ENCODE peak calls at places on chromosomes 4 and X, in four cellular contexts. One of them, this sample, is unnamed.

GRCh38 chrX:63959975-63960374 is 175.0 kb upstream of the ARHGEF9 start:
- DNase-seq in GM12864: no peak
- DNase-seq in GM06990: no peak
- DNase-seq in left lung: no peak
- DNase-seq in this sample: no peak

GRCh38 chrX:123803331-123803983 is 56.4 kb upstream of the XIAP start:
- DNase-seq in GM12864: peak
- DNase-seq in left lung: no peak
- DNase-seq in GM06990: peak
- DNase-seq in this sample: no peak

GRCh38 chrX:13272426-13272825 is 47.4 kb downstream of the ATXN3L start:
- DNase-seq in GM12864: no peak
- DNase-seq in GM06990: no peak
- DNase-seq in left lung: no peak
- DNase-seq in this sample: no peak

GRCh38 chrX:43958529-43958928 is 14.7 kb downstream of the NDP start:
- DNase-seq in GM06990: peak
- DNase-seq in GM12864: no peak
- DNase-seq in left lung: no peak
- DNase-seq in this sample: no peak

GRCh38 chr4:15110120-15110571 is 107.9 kb downstream of the CPEB2 start:
- DNase-seq in left lung: no peak
- DNase-seq in GM06990: no peak
- DNase-seq in GM12864: no peak
- DNase-seq in this sample: no peak

GRCh38 chr4:105600256-105600655 is 47.8 kb downstream of the ARHGEF38 start:
- DNase-seq in left lung: no peak
- DNase-seq in GM12864: no peak
- DNase-seq in GM06990: no peak
- DNase-seq in this sample: no peak

GRCh38 chrX:49155900-49156837 is 6.4 kb upstream of the MAGIX start:
- DNase-seq in left lung: peak
- DNase-seq in GM12864: no peak
- DNase-seq in GM06990: peak
- DNase-seq in this sample: peak

GRCh38 chrX:82649645-82650044 is 858.4 kb upstream of the POU3F4 start:
- DNase-seq in GM06990: no peak
- DNase-seq in GM12864: no peak
- DNase-seq in left lung: no peak
- DNase-seq in this sample: no peak

GRCh38 chr4:99818661-99819060 is 2.0 kb downstream of the DAPP1 start:
- DNase-seq in GM12864: no peak
- DNase-seq in GM06990: no peak
- DNase-seq in left lung: no peak
- DNase-seq in this sample: no peak

GRCh38 chrX:39476596-39476995 is 621.2 kb downstream of the BCOR start:
- DNase-seq in GM12864: no peak
- DNase-seq in left lung: no peak
- DNase-seq in GM06990: no peak
- DNase-seq in this sample: no peak

GRCh38 chrX:39133971-39134370 is 332.7 kb downstream of the MID1IP1 start:
- DNase-seq in GM06990: no peak
- DNase-seq in left lung: no peak
- DNase-seq in GM12864: no peak
- DNase-seq in this sample: no peak

GRCh38 chr4:60865238-60865637 is 334.9 kb upstream of the ADGRL3 start:
- DNase-seq in GM06990: no peak
- DNase-seq in GM12864: no peak
- DNase-seq in left lung: no peak
- DNase-seq in this sample: no peak

GRCh38 chr4:6520051-6520450 is 47.6 kb upstream of the PPP2R2C start:
- DNase-seq in GM12864: no peak
- DNase-seq in left lung: no peak
- DNase-seq in GM06990: no peak
- DNase-seq in this sample: no peak

GRCh38 chrX:20270557-20270880 is 3.8 kb upstream of the RPS6KA3 start:
- DNase-seq in GM12864: no peak
- DNase-seq in left lung: no peak
- DNase-seq in GM06990: no peak
- DNase-seq in this sample: no peak

GRCh38 chr4:139234258-139234657 is 45.8 kb downstream of the MGARP start:
- DNase-seq in GM12864: no peak
- DNase-seq in GM06990: no peak
- DNase-seq in left lung: no peak
- DNase-seq in this sample: no peak

GRCh38 chr4:3871881-3872833 is 106.0 kb downstream of the ADRA2C start:
- DNase-seq in left lung: peak
- DNase-seq in GM12864: no peak
- DNase-seq in GM06990: no peak
- DNase-seq in this sample: peak

GRCh38 chrX:1357993-1358392 is 21.4 kb downstream of the IL3RA start:
- DNase-seq in GM06990: no peak
- DNase-seq in GM12864: no peak
- DNase-seq in left lung: no peak
- DNase-seq in this sample: no peak

GRCh38 chr4:3186609-3187008 is 62.4 kb upstream of the MSANTD1 start:
- DNase-seq in GM06990: no peak
- DNase-seq in GM12864: no peak
- DNase-seq in left lung: no peak
- DNase-seq in this sample: no peak

GRCh38 chr4:47075241-47075640 is 43.9 kb downstream of the GABRB1 start:
- DNase-seq in GM12864: no peak
- DNase-seq in GM06990: no peak
- DNase-seq in left lung: no peak
- DNase-seq in this sample: no peak

GRCh38 chr4:81921757-81922159 is 450.1 kb upstream of the RASGEF1B start:
- DNase-seq in left lung: no peak
- DNase-seq in GM12864: no peak
- DNase-seq in GM06990: no peak
- DNase-seq in this sample: no peak

GRCh38 chr4:81915430-81915829 is 443.7 kb upstream of the RASGEF1B start:
- DNase-seq in left lung: no peak
- DNase-seq in GM12864: no peak
- DNase-seq in GM06990: no peak
- DNase-seq in this sample: no peak

GRCh38 chr4:81922271-81922775 is 450.6 kb upstream of the RASGEF1B start:
- DNase-seq in left lung: no peak
- DNase-seq in GM06990: no peak
- DNase-seq in GM12864: no peak
- DNase-seq in this sample: no peak

GRCh38 chr4:81919810-81920209 is 448.1 kb upstream of the RASGEF1B start:
- DNase-seq in GM06990: no peak
- DNase-seq in left lung: no peak
- DNase-seq in GM12864: no peak
- DNase-seq in this sample: no peak

DNA sequence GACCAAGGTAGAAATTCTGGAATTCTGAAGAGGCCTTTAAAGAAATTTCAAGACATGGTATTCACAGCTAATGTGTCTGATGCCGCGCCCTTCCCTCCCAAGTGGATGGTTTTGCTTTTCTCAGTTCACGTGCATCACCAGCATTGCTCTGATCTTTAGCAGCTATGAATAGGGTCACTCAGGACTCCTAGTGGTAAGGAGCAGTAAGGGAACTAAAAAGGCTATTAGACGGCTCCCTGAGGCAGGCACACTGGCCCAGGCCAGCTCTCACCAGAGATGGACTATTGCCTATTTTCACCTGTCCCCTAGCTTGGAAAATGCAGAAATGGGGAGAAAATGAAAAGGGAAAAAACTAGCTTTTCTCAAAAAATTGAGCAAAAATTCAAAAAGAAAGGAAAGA is 447.5 kb upstream of the RASGEF1B start:
- DNase-seq in GM12864: no peak
- DNase-seq in left lung: no peak
- DNase-seq in GM06990: no peak
- DNase-seq in this sample: no peak
- TF ChIP-seq CTCF in GM12864: peak
- TF ChIP-seq CTCF in left lung: no peak
- TF ChIP-seq CTCF in GM06990: peak
- TF ChIP-seq CTCF in this sample: no peak

GRCh38 chr4:53365486-53366300 is at the start of gene SCFD2:
- DNase-seq in GM06990: peak
- DNase-seq in GM12864: peak
- DNase-seq in left lung: peak
- DNase-seq in this sample: peak

GRCh38 chr4:53364624-53365023 is 1.2 kb downstream of the SCFD2 start:
- DNase-seq in left lung: no peak
- DNase-seq in GM06990: no peak
- DNase-seq in GM12864: no peak
- DNase-seq in this sample: no peak

GRCh38 chr4:53365121-53365485 is 758 bp downstream of the SCFD2 start:
- DNase-seq in left lung: no peak
- DNase-seq in GM12864: no peak
- DNase-seq in GM06990: no peak
- DNase-seq in this sample: no peak

GRCh38 chr4:53362093-53362492 is 3.8 kb downstream of the SCFD2 start:
- DNase-seq in GM12864: no peak
- DNase-seq in left lung: no peak
- DNase-seq in GM06990: no peak
- DNase-seq in this sample: no peak

DNA sequence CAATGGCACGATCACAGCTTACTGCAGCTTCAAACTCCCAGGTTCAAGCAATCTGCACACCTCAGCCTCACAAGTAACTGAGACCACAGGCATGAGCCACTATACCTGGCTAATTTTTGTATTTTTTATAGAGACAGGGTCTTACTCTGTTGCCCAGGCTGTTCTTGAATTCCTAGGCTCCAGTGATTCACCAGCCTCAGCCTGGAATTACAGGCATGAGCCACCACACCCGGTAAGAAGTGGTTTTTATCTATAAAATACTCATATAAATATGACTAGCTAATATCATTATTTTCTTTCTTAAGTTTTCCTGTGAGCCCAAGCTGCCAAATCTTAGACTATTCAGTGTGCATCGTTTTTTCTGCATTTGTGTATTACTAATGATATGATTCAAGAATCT is 4.4 kb downstream of the SCFD2 start:
- DNase-seq in left lung: no peak
- DNase-seq in GM06990: no peak
- DNase-seq in GM12864: no peak
- DNase-seq in this sample: no peak
- H3K4me3 ChIP-seq in left lung: no peak
- H3K4me3 ChIP-seq in GM06990: no peak
- H3K4me3 ChIP-seq in GM12864: no peak
- H3K4me3 ChIP-seq in this sample: no peak

DNA sequence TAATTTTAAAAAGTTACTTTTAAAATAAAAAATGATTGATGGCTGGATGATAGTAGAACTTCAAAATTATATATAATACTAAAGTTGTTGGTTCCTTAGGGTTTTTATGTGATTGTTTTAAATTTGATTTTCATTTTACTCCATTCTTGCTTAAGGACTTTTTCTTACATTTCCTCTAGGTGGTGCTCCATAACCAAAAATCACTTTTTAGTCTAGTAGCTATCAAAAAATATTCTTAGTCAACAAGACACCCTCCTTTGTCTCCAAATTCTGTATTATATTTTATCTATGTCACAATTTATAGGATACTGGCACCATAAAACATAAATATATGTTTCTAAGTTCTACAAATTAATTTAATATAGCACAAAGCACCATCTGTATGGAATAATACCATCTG is 67.2 kb upstream of the BRWD3 start:
- DNase-seq in GM06990: peak
- DNase-seq in left lung: no peak
- DNase-seq in GM12864: no peak
- DNase-seq in this sample: no peak
- TF ChIP-seq CTCF in GM06990: peak
- TF ChIP-seq CTCF in left lung: peak
- TF ChIP-seq CTCF in GM12864: peak
- TF ChIP-seq CTCF in this sample: peak

DNA sequence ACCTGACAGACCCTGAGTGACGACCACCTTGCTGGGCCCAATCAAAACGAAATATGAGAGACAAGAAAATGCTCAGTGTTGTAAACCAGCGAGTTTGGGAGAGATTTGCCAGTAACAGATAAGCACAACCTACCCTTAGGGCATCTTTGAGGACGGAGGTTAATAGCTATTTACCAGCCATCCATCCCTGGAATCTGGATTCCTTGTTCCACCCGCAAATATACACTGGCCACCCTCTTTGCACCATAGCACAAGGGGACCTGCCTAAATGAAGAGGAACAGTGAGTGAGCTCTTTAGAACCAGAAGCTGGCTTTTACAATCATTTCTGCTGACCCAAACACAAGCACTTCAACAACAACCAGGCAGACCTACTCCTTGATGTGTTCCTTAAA is 725 bp downstream of the MPP1 start:
- DNase-seq in GM06990: no peak
- DNase-seq in GM12864: no peak
- DNase-seq in left lung: no peak
- DNase-seq in this sample: no peak
- H3K4me3 ChIP-seq in GM06990: peak
- H3K4me3 ChIP-seq in GM12864: peak
- H3K4me3 ChIP-seq in left lung: peak
- H3K4me3 ChIP-seq in this sample: peak

GRCh38 chrX:130172127-130172834 is 519 bp downstream of the RAB33A start:
- DNase-seq in GM06990: no peak
- DNase-seq in GM12864: no peak
- DNase-seq in left lung: no peak
- DNase-seq in this sample: no peak
- TF ChIP-seq CTCF in GM06990: no peak
- TF ChIP-seq CTCF in GM12864: no peak
- TF ChIP-seq CTCF in left lung: no peak
- TF ChIP-seq CTCF in this sample: no peak